ENCODE peak calls at places on chromosome 4, in seven cellular contexts. E is ecto neural progenitor cell, K is ELR, S is GM10248, D is NCI-H82, N is nephron progenitor cell, X is NCI-H1694 treated with DMSO at 0.1 percent for 48 hours. R is an unnamed sample.

GRCh38 chr4:86603486-86603885 is 9.4 kb downstream of the PTPN13 start:
- DNase-seq in E (no peak), K (no peak), S (no peak), D (no peak), N (no peak), X (no peak), R (no peak)

GRCh38 chr4:166887457-166887856 is 346.8 kb downstream of the SPOCK3 start:
- DNase-seq in E (no peak), K (no peak), S (no peak), D (no peak), N (no peak), X (no peak), R (no peak)

GRCh38 chr4:79652232-79652631 is 244.2 kb upstream of the GK2 start:
- DNase-seq in E (no peak), K (no peak), S (no peak), D (no peak), N (no peak), X (no peak), R (no peak)

GRCh38 chr4:124227979-124228378 is 484.6 kb downstream of the ANKRD50 start:
- DNase-seq in E (no peak), K (no peak), S (no peak), D (no peak), N (no peak), X (no peak), R (no peak)

GRCh38 chr4:180557348-180557747 is 1685.9 kb upstream of the TENM3 start:
- DNase-seq in E (no peak), K (no peak), S (peak), D (peak), N (no peak), X (no peak), R (peak)

GRCh38 chr4:107913283-107913899 is 18.0 kb upstream of the CYP2U1 start:
- DNase-seq in E (no peak), K (peak), S (peak), D (peak), N (peak), X (peak), R (peak)

GRCh38 chr4:10015140-10015753 is 6.0 kb downstream of the SLC2A9 start:
- DNase-seq in E (peak), K (peak), S (no peak), D (peak), N (peak), X (peak), R (peak)

GRCh38 chr4:104064650-104065577 is 345.1 kb upstream of the TACR3 start:
- DNase-seq in E (peak), K (peak), S (peak), D (peak), N (peak), X (peak), R (peak)

GRCh38 chr4:72817012-72817411 is 248.0 kb upstream of the ADAMTS3 start:
- DNase-seq in E (no peak), K (peak), S (no peak), D (no peak), N (no peak), X (no peak), R (no peak)

GRCh38 chr4:6107114-6107791 is 89.0 kb upstream of the C4orf50 start:
- DNase-seq in E (peak), K (no peak), S (no peak), D (peak), N (no peak), X (no peak), R (no peak)

GRCh38 chr4:113008726-113009125 is 40.7 kb upstream of the ANK2 start:
- DNase-seq in E (no peak), K (no peak), S (no peak), D (no peak), N (no peak), X (no peak), R (no peak)

GRCh38 chr4:52911684-52912294 is 49.7 kb downstream of the RASL11B start:
- DNase-seq in E (peak), K (peak), S (peak), D (peak), N (peak), X (peak), R (peak)

R was measured in GM20000.